ENCODE peak calls at places on chromosomes 16 and 17, in four cellular contexts. K is substantia nigra, Q is hypothalamus, R is posterior cingulate gyrus. X is an unnamed sample.

GRCh38 chr17:31073411-31073810 is 21.4 kb upstream of the NF1 start:
- DNase-seq in Q (no peak), K (no peak), R (no peak), X (no peak)

GRCh38 chr16:24921229-24921628 is 75.5 kb downstream of the SLC5A11 start:
- DNase-seq in Q (no peak), K (no peak), R (peak), X (no peak)

GRCh38 chr17:39045948-39046679 is 78.9 kb upstream of the FBXO47 start:
- DNase-seq in Q (no peak), K (no peak), R (no peak), X (no peak)

GRCh38 chr16:75294773-75295172 is 43.3 kb upstream of the BCAR1 start:
- DNase-seq in Q (no peak), K (no peak), R (peak), X (no peak)

GRCh38 chr16:86919073-86919472 is 340.7 kb downstream of the FOXL1 start:
- DNase-seq in K (no peak), Q (no peak), R (no peak), X (no peak)

GRCh38 chr17:7853693-7854043 is 1.2 kb upstream of the TMEM88 start:
- DNase-seq in R (no peak), K (no peak), Q (no peak), X (no peak)

GRCh38 chr17:76353004-76353598 is 615 bp downstream of the PRPSAP1 start:
- DNase-seq in R (no peak), K (no peak), Q (no peak), X (no peak)

GRCh38 chr17:38341035-38341721 is 2.6 kb downstream of the GPR179 start:
- DNase-seq in Q (peak), R (peak), K (peak), X (peak)

GRCh38 chr17:62618647-62619412 is 8.6 kb upstream of the MRC2 start:
- DNase-seq in Q (no peak), R (no peak), K (no peak), X (no peak)